ENCODE peak calls at places on chromosome 2, in eight cellular contexts. One of them, this sample, is unnamed.

GRCh38 chr2:118059919-118060478 is 28.3 kb upstream of the INSIG2 start:
- DNase-seq in AG10803: peak
- DNase-seq in AG09309: peak
- DNase-seq in PC-3: peak
- DNase-seq in fibroblast of lung: peak
- DNase-seq in GM12865: peak
- DNase-seq in stomach: no peak
- DNase-seq in foreskin fibroblast: peak
- DNase-seq in this sample: no peak

GRCh38 chr2:172995323-172996244 is 80.1 kb upstream of the MAP3K20 start:
- DNase-seq in GM12865: no peak
- DNase-seq in foreskin fibroblast: peak
- DNase-seq in stomach: no peak
- DNase-seq in fibroblast of lung: peak
- DNase-seq in AG10803: peak
- DNase-seq in PC-3: peak
- DNase-seq in AG09309: peak
- DNase-seq in this sample: peak

GRCh38 chr2:207775471-207775870 is 5.8 kb upstream of the FZD5 start:
- DNase-seq in GM12865: no peak
- DNase-seq in fibroblast of lung: no peak
- DNase-seq in stomach: no peak
- DNase-seq in foreskin fibroblast: no peak
- DNase-seq in AG09309: no peak
- DNase-seq in PC-3: no peak
- DNase-seq in AG10803: no peak
- DNase-seq in this sample: no peak

GRCh38 chr2:86485103-86485502 is 43.9 kb downstream of the KDM3A start:
- DNase-seq in GM12865: no peak
- DNase-seq in fibroblast of lung: no peak
- DNase-seq in AG10803: no peak
- DNase-seq in PC-3: no peak
- DNase-seq in foreskin fibroblast: peak
- DNase-seq in stomach: no peak
- DNase-seq in AG09309: no peak
- DNase-seq in this sample: no peak

GRCh38 chr2:120230515-120231471 is 7.6 kb upstream of the TMEM185B start:
- DNase-seq in PC-3: peak
- DNase-seq in fibroblast of lung: no peak
- DNase-seq in stomach: no peak
- DNase-seq in GM12865: peak
- DNase-seq in AG09309: no peak
- DNase-seq in foreskin fibroblast: no peak
- DNase-seq in AG10803: no peak
- DNase-seq in this sample: no peak

GRCh38 chr2:120037995-120038541 is 25.2 kb downstream of the EPB41L5 start:
- DNase-seq in fibroblast of lung: peak
- DNase-seq in foreskin fibroblast: no peak
- DNase-seq in stomach: no peak
- DNase-seq in AG10803: no peak
- DNase-seq in GM12865: no peak
- DNase-seq in PC-3: peak
- DNase-seq in AG09309: no peak
- DNase-seq in this sample: no peak

GRCh38 chr2:225002039-225002655 is 40.1 kb downstream of the DOCK10 start:
- DNase-seq in fibroblast of lung: peak
- DNase-seq in PC-3: peak
- DNase-seq in GM12865: peak
- DNase-seq in foreskin fibroblast: peak
- DNase-seq in AG09309: no peak
- DNase-seq in AG10803: peak
- DNase-seq in stomach: peak
- DNase-seq in this sample: peak

GRCh38 chr2:197707316-197708213 is 2.4 kb downstream of the MARS2 start:
- DNase-seq in GM12865: peak
- DNase-seq in AG10803: peak
- DNase-seq in stomach: no peak
- DNase-seq in foreskin fibroblast: peak
- DNase-seq in AG09309: peak
- DNase-seq in PC-3: peak
- DNase-seq in fibroblast of lung: peak
- DNase-seq in this sample: no peak

GRCh38 chr2:192146069-192147006 is 48.4 kb downstream of the TMEFF2 start:
- DNase-seq in foreskin fibroblast: peak
- DNase-seq in PC-3: peak
- DNase-seq in AG09309: no peak
- DNase-seq in GM12865: no peak
- DNase-seq in fibroblast of lung: peak
- DNase-seq in AG10803: peak
- DNase-seq in stomach: no peak
- DNase-seq in this sample: no peak

GRCh38 chr2:190156750-190157277 is 94.3 kb upstream of the MSTN start:
- DNase-seq in GM12865: no peak
- DNase-seq in stomach: no peak
- DNase-seq in AG10803: no peak
- DNase-seq in PC-3: no peak
- DNase-seq in fibroblast of lung: no peak
- DNase-seq in foreskin fibroblast: no peak
- DNase-seq in AG09309: no peak
- DNase-seq in this sample: no peak

GRCh38 chr2:205763708-205764501 is 81.6 kb downstream of the NRP2 start:
- DNase-seq in AG09309: peak
- DNase-seq in stomach: peak
- DNase-seq in foreskin fibroblast: peak
- DNase-seq in PC-3: no peak
- DNase-seq in AG10803: peak
- DNase-seq in fibroblast of lung: peak
- DNase-seq in GM12865: no peak
- DNase-seq in this sample: peak

GRCh38 chr2:240211096-240211495 is 70.6 kb upstream of the OTOS start:
- DNase-seq in AG09309: no peak
- DNase-seq in foreskin fibroblast: no peak
- DNase-seq in stomach: no peak
- DNase-seq in AG10803: no peak
- DNase-seq in fibroblast of lung: no peak
- DNase-seq in GM12865: no peak
- DNase-seq in PC-3: no peak
- DNase-seq in this sample: no peak

GRCh38 chr2:100658017-100658416 is 95.2 kb downstream of the PDCL3 start:
- DNase-seq in AG09309: no peak
- DNase-seq in foreskin fibroblast: no peak
- DNase-seq in GM12865: no peak
- DNase-seq in PC-3: no peak
- DNase-seq in stomach: no peak
- DNase-seq in AG10803: no peak
- DNase-seq in fibroblast of lung: no peak
- DNase-seq in this sample: no peak

DNA sequence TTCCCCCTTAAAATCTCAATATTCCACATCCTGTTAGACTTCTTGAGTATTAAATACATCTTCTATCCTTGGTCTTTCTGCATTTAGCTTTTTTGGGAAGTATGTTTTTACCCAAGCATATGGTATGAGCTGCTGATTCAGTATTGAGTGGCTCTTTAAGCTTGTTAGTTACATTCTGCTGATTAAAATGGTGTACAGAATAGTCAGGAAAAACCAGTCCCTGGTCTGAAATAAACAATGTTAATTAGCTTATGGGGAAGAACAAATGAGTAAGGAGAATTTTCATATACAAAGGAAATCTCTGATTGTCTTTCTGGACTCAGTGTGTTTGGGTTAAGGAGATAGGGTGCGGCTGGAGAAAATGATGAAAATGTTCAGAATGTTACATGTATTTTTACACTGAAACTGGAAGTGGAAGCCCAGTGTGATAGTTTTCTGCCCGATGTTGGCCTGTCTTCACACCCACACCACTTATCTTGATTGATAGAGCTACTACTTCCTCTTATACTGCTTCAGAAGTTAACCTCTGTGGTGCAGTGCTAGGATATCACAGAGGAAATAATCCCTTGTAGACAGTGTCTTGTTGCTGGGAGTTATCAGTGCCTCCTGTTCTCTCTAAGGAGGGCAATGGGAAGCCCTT is 84.0 kb downstream of the MSH2 start:
- DNase-seq in GM12865: peak
- DNase-seq in stomach: no peak
- DNase-seq in foreskin fibroblast: no peak
- DNase-seq in PC-3: no peak
- DNase-seq in AG10803: no peak
- DNase-seq in AG09309: no peak
- DNase-seq in fibroblast of lung: no peak
- DNase-seq in this sample: no peak
- H3K4me3 ChIP-seq in GM12865: no peak
- H3K4me3 ChIP-seq in stomach: no peak
- H3K4me3 ChIP-seq in foreskin fibroblast: no peak
- H3K4me3 ChIP-seq in PC-3: no peak
- H3K4me3 ChIP-seq in AG10803: no peak
- H3K4me3 ChIP-seq in AG09309: no peak
- H3K4me3 ChIP-seq in fibroblast of lung: no peak
- H3K4me3 ChIP-seq in this sample: no peak

DNA sequence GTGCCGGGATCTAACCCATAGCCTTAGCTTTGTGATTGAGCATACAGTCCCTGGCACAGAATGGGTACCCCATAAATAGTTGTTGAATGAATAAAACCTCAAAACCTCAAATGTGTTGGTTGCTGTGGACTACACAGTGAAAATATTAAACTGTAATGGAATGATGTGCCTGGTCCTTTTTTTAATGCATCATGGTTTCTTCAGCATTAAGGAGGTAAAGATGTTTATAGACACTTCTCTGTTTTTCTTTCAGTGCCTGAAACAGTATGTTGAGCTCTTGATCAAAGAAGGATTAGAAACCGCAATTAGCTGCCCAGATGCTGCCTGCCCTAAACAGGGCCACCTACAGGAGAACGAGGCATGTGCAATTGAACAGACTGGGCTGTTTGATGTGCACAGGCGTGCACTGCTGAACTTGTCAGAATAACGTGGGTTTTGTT is 97.0 kb downstream of the RNF144A start:
- DNase-seq in stomach: no peak
- DNase-seq in GM12865: peak
- DNase-seq in fibroblast of lung: no peak
- DNase-seq in AG10803: peak
- DNase-seq in AG09309: no peak
- DNase-seq in PC-3: peak
- DNase-seq in foreskin fibroblast: no peak
- DNase-seq in this sample: no peak
- TF ChIP-seq CTCF in stomach: no peak
- TF ChIP-seq CTCF in GM12865: peak
- TF ChIP-seq CTCF in fibroblast of lung: peak
- TF ChIP-seq CTCF in AG10803: peak
- TF ChIP-seq CTCF in AG09309: peak
- TF ChIP-seq CTCF in PC-3: peak
- TF ChIP-seq CTCF in foreskin fibroblast: peak
- TF ChIP-seq CTCF in this sample: peak

GRCh38 chr2:96236882-96237281 is 28.3 kb upstream of the STARD7 start:
- DNase-seq in AG09309: no peak
- DNase-seq in AG10803: no peak
- DNase-seq in fibroblast of lung: no peak
- DNase-seq in GM12865: no peak
- DNase-seq in foreskin fibroblast: no peak
- DNase-seq in PC-3: no peak
- DNase-seq in stomach: no peak
- DNase-seq in this sample: no peak
- H3K4me3 ChIP-seq in AG09309: no peak
- H3K4me3 ChIP-seq in AG10803: no peak
- H3K4me3 ChIP-seq in fibroblast of lung: no peak
- H3K4me3 ChIP-seq in GM12865: no peak
- H3K4me3 ChIP-seq in foreskin fibroblast: no peak
- H3K4me3 ChIP-seq in PC-3: no peak
- H3K4me3 ChIP-seq in stomach: no peak
- H3K4me3 ChIP-seq in this sample: no peak

DNA sequence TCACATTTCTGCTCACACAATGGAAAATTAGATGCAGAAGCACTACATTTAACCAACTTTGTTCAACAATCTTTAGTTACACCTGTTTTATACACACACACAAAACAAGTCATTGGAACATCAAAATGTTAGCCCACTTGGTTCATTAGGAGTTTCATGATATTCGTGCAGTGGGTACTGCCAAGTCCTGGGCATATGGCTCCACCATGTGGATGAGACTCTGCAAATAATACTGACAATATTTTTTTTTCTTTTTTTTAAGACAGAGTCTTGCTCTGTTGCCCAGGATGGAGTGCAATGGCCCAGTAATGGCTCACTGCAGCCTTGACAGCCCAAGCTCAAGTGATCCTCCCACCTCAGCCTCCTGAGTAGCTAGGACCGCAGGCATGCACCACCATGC is 34.5 kb upstream of the GRB14 start:
- DNase-seq in fibroblast of lung: no peak
- DNase-seq in AG10803: no peak
- DNase-seq in AG09309: no peak
- DNase-seq in foreskin fibroblast: no peak
- DNase-seq in stomach: no peak
- DNase-seq in PC-3: peak
- DNase-seq in GM12865: no peak
- DNase-seq in this sample: no peak
- TF ChIP-seq CTCF in fibroblast of lung: no peak
- TF ChIP-seq CTCF in AG10803: peak
- TF ChIP-seq CTCF in AG09309: peak
- TF ChIP-seq CTCF in foreskin fibroblast: no peak
- TF ChIP-seq CTCF in stomach: no peak
- TF ChIP-seq CTCF in PC-3: peak
- TF ChIP-seq CTCF in GM12865: no peak
- TF ChIP-seq CTCF in this sample: no peak

GRCh38 chr2:201860541-201861154 is 54.3 kb downstream of the CDK15 start:
- DNase-seq in GM12865: peak
- DNase-seq in PC-3: peak
- DNase-seq in AG10803: peak
- DNase-seq in fibroblast of lung: peak
- DNase-seq in AG09309: no peak
- DNase-seq in stomach: peak
- DNase-seq in foreskin fibroblast: peak
- DNase-seq in this sample: peak
- H3K4me3 ChIP-seq in GM12865: no peak
- H3K4me3 ChIP-seq in PC-3: no peak
- H3K4me3 ChIP-seq in AG10803: no peak
- H3K4me3 ChIP-seq in fibroblast of lung: no peak
- H3K4me3 ChIP-seq in AG09309: no peak
- H3K4me3 ChIP-seq in stomach: no peak
- H3K4me3 ChIP-seq in foreskin fibroblast: no peak
- H3K4me3 ChIP-seq in this sample: no peak